ENCODE peak calls at places on chromosomes 2 and 18, in eight cellular contexts. One of them, this sample, is unnamed.

GRCh38 chr2:227411320-227411989 is 23.7 kb upstream of the SCYGR1 start:
- DNase-seq in endothelial cell of umbilical vein: no peak
- DNase-seq in K562: no peak
- DNase-seq in GM12878: peak
- DNase-seq in H1: no peak
- DNase-seq in HCT116: no peak
- DNase-seq in GM23338: no peak
- DNase-seq in HepG2: no peak
- DNase-seq in this sample: no peak

GRCh38 chr2:65800998-65801397 is 368.6 kb upstream of the SPRED2 start:
- DNase-seq in HepG2: no peak
- DNase-seq in HCT116: peak
- DNase-seq in GM23338: peak
- DNase-seq in K562: peak
- DNase-seq in H1: no peak
- DNase-seq in endothelial cell of umbilical vein: no peak
- DNase-seq in GM12878: no peak
- DNase-seq in this sample: no peak

GRCh38 chr2:237725661-237726060 is 72.9 kb upstream of the RBM44 start:
- DNase-seq in endothelial cell of umbilical vein: no peak
- DNase-seq in GM23338: no peak
- DNase-seq in H1: no peak
- DNase-seq in K562: no peak
- DNase-seq in GM12878: no peak
- DNase-seq in HepG2: peak
- DNase-seq in HCT116: no peak
- DNase-seq in this sample: no peak

GRCh38 chr2:236369606-236370005 is 105.4 kb upstream of the ASB18 start:
- DNase-seq in HepG2: no peak
- DNase-seq in endothelial cell of umbilical vein: no peak
- DNase-seq in HCT116: no peak
- DNase-seq in GM12878: no peak
- DNase-seq in GM23338: peak
- DNase-seq in H1: no peak
- DNase-seq in K562: no peak
- DNase-seq in this sample: no peak

GRCh38 chr2:203352604-203353255 is 24.5 kb downstream of the ABI2 start:
- DNase-seq in HepG2: peak
- DNase-seq in GM23338: no peak
- DNase-seq in endothelial cell of umbilical vein: no peak
- DNase-seq in H1: no peak
- DNase-seq in HCT116: no peak
- DNase-seq in GM12878: no peak
- DNase-seq in K562: no peak
- DNase-seq in this sample: no peak

GRCh38 chr2:68730828-68731227 is 3.8 kb upstream of the ARHGAP25 start:
- DNase-seq in GM23338: no peak
- DNase-seq in GM12878: no peak
- DNase-seq in HCT116: no peak
- DNase-seq in H1: no peak
- DNase-seq in endothelial cell of umbilical vein: no peak
- DNase-seq in K562: no peak
- DNase-seq in HepG2: no peak
- DNase-seq in this sample: no peak

GRCh38 chr2:225597911-225598310 is 198.4 kb downstream of the NYAP2 start:
- DNase-seq in K562: peak
- DNase-seq in H1: no peak
- DNase-seq in GM12878: no peak
- DNase-seq in GM23338: no peak
- DNase-seq in HepG2: no peak
- DNase-seq in endothelial cell of umbilical vein: no peak
- DNase-seq in HCT116: no peak
- DNase-seq in this sample: no peak

GRCh38 chr18:63216911-63217311 is 102.7 kb downstream of the BCL2 start:
- DNase-seq in endothelial cell of umbilical vein: no peak
- DNase-seq in HepG2: no peak
- DNase-seq in HCT116: no peak
- DNase-seq in H1: no peak
- DNase-seq in GM23338: no peak
- DNase-seq in GM12878: no peak
- DNase-seq in K562: no peak
- DNase-seq in this sample: no peak

GRCh38 chr2:195612515-195613495 is 44.2 kb upstream of the SLC39A10 start:
- DNase-seq in H1: peak
- DNase-seq in endothelial cell of umbilical vein: peak
- DNase-seq in HCT116: no peak
- DNase-seq in K562: no peak
- DNase-seq in GM12878: no peak
- DNase-seq in GM23338: peak
- DNase-seq in HepG2: peak
- DNase-seq in this sample: no peak

GRCh38 chr2:43950383-43951008 is 45.3 kb downstream of the LRPPRC start:
- DNase-seq in HepG2: peak
- DNase-seq in K562: peak
- DNase-seq in GM23338: peak
- DNase-seq in H1: no peak
- DNase-seq in GM12878: no peak
- DNase-seq in endothelial cell of umbilical vein: peak
- DNase-seq in HCT116: peak
- DNase-seq in this sample: no peak

GRCh38 chr18:35171315-35171987 is 69.4 kb upstream of the ZNF397 start:
- DNase-seq in GM23338: no peak
- DNase-seq in endothelial cell of umbilical vein: no peak
- DNase-seq in H1: no peak
- DNase-seq in HCT116: no peak
- DNase-seq in HepG2: peak
- DNase-seq in GM12878: no peak
- DNase-seq in K562: no peak
- DNase-seq in this sample: no peak

GRCh38 chr2:189584662-189585061 is 4.1 kb upstream of the SLC40A1 start:
- DNase-seq in HepG2: no peak
- DNase-seq in H1: no peak
- DNase-seq in K562: no peak
- DNase-seq in GM23338: no peak
- DNase-seq in HCT116: no peak
- DNase-seq in GM12878: no peak
- DNase-seq in endothelial cell of umbilical vein: no peak
- DNase-seq in this sample: no peak

GRCh38 chr2:101047075-101047766 is 45.1 kb downstream of the RPL31 start:
- DNase-seq in H1: no peak
- DNase-seq in endothelial cell of umbilical vein: peak
- DNase-seq in HepG2: no peak
- DNase-seq in GM12878: no peak
- DNase-seq in K562: no peak
- DNase-seq in HCT116: peak
- DNase-seq in GM23338: no peak
- DNase-seq in this sample: no peak

GRCh38 chr18:9433616-9434239 is 41.6 kb upstream of the RALBP1 start:
- DNase-seq in endothelial cell of umbilical vein: no peak
- DNase-seq in GM12878: no peak
- DNase-seq in K562: no peak
- DNase-seq in GM23338: peak
- DNase-seq in HepG2: no peak
- DNase-seq in HCT116: no peak
- DNase-seq in H1: no peak
- DNase-seq in this sample: no peak

GRCh38 chr2:165911231-165911630 is 42.3 kb downstream of the TTC21B start:
- DNase-seq in endothelial cell of umbilical vein: no peak
- DNase-seq in K562: no peak
- DNase-seq in GM23338: no peak
- DNase-seq in HCT116: no peak
- DNase-seq in HepG2: no peak
- DNase-seq in H1: no peak
- DNase-seq in GM12878: no peak
- DNase-seq in this sample: no peak

GRCh38 chr2:241050624-241051577 is 51.2 kb downstream of the MTERF4 start:
- DNase-seq in H1: no peak
- DNase-seq in GM23338: no peak
- DNase-seq in K562: no peak
- DNase-seq in HepG2: no peak
- DNase-seq in endothelial cell of umbilical vein: no peak
- DNase-seq in HCT116: no peak
- DNase-seq in GM12878: no peak
- DNase-seq in this sample: no peak

DNA sequence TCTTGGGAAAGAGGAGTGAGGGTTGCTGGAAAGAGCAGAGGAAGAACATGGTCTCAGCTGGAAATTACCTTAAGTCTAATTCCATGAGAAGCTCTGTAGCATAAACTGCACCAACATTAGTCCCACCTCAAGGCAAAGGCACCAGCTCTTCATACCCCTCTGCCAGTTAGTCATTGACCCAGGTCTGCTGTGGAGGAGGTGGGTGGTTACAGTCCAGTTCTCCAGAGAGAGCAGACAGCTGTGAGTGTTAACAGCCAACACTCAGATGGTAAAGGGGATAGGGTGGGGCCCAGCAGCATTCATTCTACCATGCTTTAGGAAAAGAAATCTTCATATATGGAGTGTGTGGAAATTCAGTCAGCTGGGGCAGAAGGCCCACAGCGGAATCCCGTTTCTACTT is 159.7 kb upstream of the FBXO11 start:
- DNase-seq in GM12878: no peak
- DNase-seq in HepG2: no peak
- DNase-seq in K562: no peak
- DNase-seq in endothelial cell of umbilical vein: no peak
- DNase-seq in H1: no peak
- DNase-seq in HCT116: no peak
- DNase-seq in GM23338: no peak
- DNase-seq in this sample: no peak
- TF ChIP-seq POLR2AphosphoS5 in GM12878: no peak
- TF ChIP-seq POLR2AphosphoS5 in HepG2: no peak
- TF ChIP-seq POLR2AphosphoS5 in K562: no peak
- TF ChIP-seq POLR2AphosphoS5 in endothelial cell of umbilical vein: no peak
- TF ChIP-seq POLR2AphosphoS5 in H1: no peak
- TF ChIP-seq POLR2AphosphoS5 in HCT116: no peak
- TF ChIP-seq POLR2AphosphoS5 in GM23338: no peak
- TF ChIP-seq POLR2AphosphoS5 in this sample: no peak

GRCh38 chr18:11035814-11036213 is 113.6 kb downstream of the PIEZO2 start:
- DNase-seq in HepG2: no peak
- DNase-seq in endothelial cell of umbilical vein: no peak
- DNase-seq in GM23338: no peak
- DNase-seq in GM12878: no peak
- DNase-seq in K562: no peak
- DNase-seq in H1: no peak
- DNase-seq in HCT116: no peak
- DNase-seq in this sample: no peak
- TF ChIP-seq EZH2 in HepG2: no peak
- TF ChIP-seq EZH2 in endothelial cell of umbilical vein: no peak
- TF ChIP-seq EZH2 in GM23338: no peak
- TF ChIP-seq EZH2 in GM12878: no peak
- TF ChIP-seq EZH2 in K562: no peak
- TF ChIP-seq EZH2 in H1: no peak
- TF ChIP-seq EZH2 in HCT116: no peak
- TF ChIP-seq EZH2 in this sample: no peak

GRCh38 chr2:219417374-219417773 is 803 bp upstream of the DES start:
- DNase-seq in HepG2: no peak
- DNase-seq in GM12878: no peak
- DNase-seq in HCT116: no peak
- DNase-seq in GM23338: no peak
- DNase-seq in endothelial cell of umbilical vein: no peak
- DNase-seq in H1: no peak
- DNase-seq in K562: no peak
- DNase-seq in this sample: no peak

GRCh38 chr2:219415580-219416232 is 2.5 kb upstream of the DES start:
- DNase-seq in GM23338: no peak
- DNase-seq in K562: no peak
- DNase-seq in endothelial cell of umbilical vein: no peak
- DNase-seq in HCT116: no peak
- DNase-seq in H1: no peak
- DNase-seq in HepG2: no peak
- DNase-seq in GM12878: no peak
- DNase-seq in this sample: no peak

GRCh38 chr2:219418155-219418569 is at the start of gene DES:
- DNase-seq in HepG2: no peak
- DNase-seq in GM12878: no peak
- DNase-seq in H1: no peak
- DNase-seq in GM23338: peak
- DNase-seq in K562: no peak
- DNase-seq in HCT116: no peak
- DNase-seq in endothelial cell of umbilical vein: no peak
- DNase-seq in this sample: no peak

GRCh38 chr2:219416233-219416598 is 2.0 kb upstream of the DES start:
- DNase-seq in H1: no peak
- DNase-seq in GM23338: peak
- DNase-seq in GM12878: no peak
- DNase-seq in endothelial cell of umbilical vein: no peak
- DNase-seq in HCT116: no peak
- DNase-seq in K562: no peak
- DNase-seq in HepG2: no peak
- DNase-seq in this sample: no peak

DNA sequence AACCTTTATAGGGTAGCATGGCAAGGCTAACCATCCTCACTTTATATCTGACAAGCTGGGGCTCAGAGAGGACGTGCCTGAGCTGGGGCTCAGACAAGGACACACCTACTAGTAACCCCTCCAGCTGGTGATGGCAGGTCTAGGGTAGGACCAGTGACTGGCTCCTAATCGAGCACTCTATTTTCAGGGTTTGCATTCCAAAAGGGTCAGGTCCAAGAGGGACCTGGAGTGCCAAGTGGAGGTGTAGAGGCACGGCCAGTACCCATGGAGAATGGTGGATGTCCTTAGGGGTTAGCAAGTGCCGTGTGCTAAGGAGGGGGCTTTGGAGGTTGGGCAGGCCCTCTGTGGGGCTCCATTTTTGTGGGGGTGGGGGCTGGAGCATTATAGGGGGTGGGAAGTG is 1.2 kb upstream of the DES start:
- DNase-seq in H1: no peak
- DNase-seq in HCT116: no peak
- DNase-seq in GM23338: no peak
- DNase-seq in GM12878: no peak
- DNase-seq in endothelial cell of umbilical vein: no peak
- DNase-seq in HepG2: no peak
- DNase-seq in K562: no peak
- DNase-seq in this sample: no peak
- TF ChIP-seq POLR2AphosphoS5 in H1: no peak
- TF ChIP-seq POLR2AphosphoS5 in HCT116: no peak
- TF ChIP-seq POLR2AphosphoS5 in GM23338: no peak
- TF ChIP-seq POLR2AphosphoS5 in GM12878: no peak
- TF ChIP-seq POLR2AphosphoS5 in endothelial cell of umbilical vein: no peak
- TF ChIP-seq POLR2AphosphoS5 in HepG2: no peak
- TF ChIP-seq POLR2AphosphoS5 in K562: no peak
- TF ChIP-seq POLR2AphosphoS5 in this sample: no peak

DNA sequence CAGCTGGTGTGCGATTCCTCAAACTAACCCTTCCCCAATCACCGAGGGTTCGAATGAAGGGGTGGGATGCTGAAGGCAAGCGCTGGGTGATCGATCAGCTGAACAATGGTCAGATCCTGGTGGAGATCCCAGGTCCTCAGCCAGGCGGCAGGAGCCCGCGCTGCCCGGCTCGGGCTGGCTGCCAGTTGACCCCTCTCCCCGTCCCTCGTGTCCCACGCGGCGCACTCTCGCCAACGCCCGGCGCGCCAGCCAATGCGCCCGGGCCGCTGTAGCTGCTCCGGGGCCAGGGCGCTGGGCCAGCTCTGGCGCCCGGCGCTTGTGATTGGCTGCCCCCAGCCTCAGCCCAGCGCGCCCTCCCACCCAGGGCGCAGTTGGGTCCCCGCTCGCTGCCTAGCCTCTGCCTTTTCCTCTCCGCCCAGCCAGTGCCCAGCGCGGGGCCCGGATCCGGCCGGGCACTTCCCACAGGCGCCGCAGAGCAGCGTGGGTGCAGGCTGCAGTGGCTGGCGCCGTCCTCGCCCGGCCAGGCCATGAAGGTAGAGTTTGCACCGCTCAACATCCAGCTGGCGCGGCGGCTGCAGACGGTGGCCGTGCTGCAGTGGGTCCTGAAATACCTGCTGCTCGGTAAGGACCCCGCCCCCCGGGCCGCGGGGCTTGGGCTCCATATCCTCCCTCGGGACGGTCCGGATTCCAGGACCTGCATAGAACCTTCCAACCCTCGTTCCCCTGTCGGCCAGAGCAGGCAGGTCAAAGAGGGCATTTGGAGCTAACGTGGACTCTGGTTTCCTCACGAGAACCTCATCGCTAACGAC is at the start of gene MOGAT1:
- DNase-seq in H1: peak
- DNase-seq in HCT116: no peak
- DNase-seq in endothelial cell of umbilical vein: no peak
- DNase-seq in GM23338: peak
- DNase-seq in HepG2: peak
- DNase-seq in K562: no peak
- DNase-seq in GM12878: no peak
- DNase-seq in this sample: no peak
- TF ChIP-seq EZH2 in H1: no peak
- TF ChIP-seq EZH2 in HCT116: no peak
- TF ChIP-seq EZH2 in endothelial cell of umbilical vein: no peak
- TF ChIP-seq EZH2 in GM23338: no peak
- TF ChIP-seq EZH2 in HepG2: no peak
- TF ChIP-seq EZH2 in K562: no peak
- TF ChIP-seq EZH2 in GM12878: no peak
- TF ChIP-seq EZH2 in this sample: no peak

This sample was measured in SK-N-MC.